ENCODE peak calls at places on chromosomes 11 and 22, in four cellular contexts. N is SK-MEL-5; X is retina; U is stimulated activated effector memory CD8-positive, alpha-beta T cell treated with anti-CD3 and anti-CD28 coated beads, Interleukin-12 subunit alpha, Interleukin-12 subunit beta, amount 100 ng/mL, for 72 hours. D is an unnamed sample.
A peak's percentile ranks its signal among the peaks of the same experiment; 100 is the strongest.

GRCh38 chr11:126698576-126698975 is 302.0 kb downstream of the KIRREL3 start:
- DNase-seq in N (no peak), X (no peak), U (no peak), D (no peak)

GRCh38 chr22:45600791-45601730 is 70.6 kb upstream of the ATXN10 start:
- DNase-seq in N (no peak), X (no peak), U (no peak), D (no peak)

GRCh38 chr11:19874241-19874640 is 161.6 kb downstream of the NAV2 start:
- DNase-seq in N (no peak), X (no peak), U (no peak), D (no peak)

GRCh38 chr11:100890779-100891178 is 203.7 kb downstream of the ARHGAP42 start:
- DNase-seq in N (no peak), X (no peak), U (no peak), D (no peak)

GRCh38 chr22:38083931-38084631 is at the start of gene SLC16A8:
- DNase-seq in N (peak; percentile 44), X (peak; percentile 39), U (no peak), D (no peak)

GRCh38 chr22:37428649-37429586 is 1.6 kb upstream of the ELFN2 start:
- DNase-seq in N (peak; percentile 73), X (peak; percentile 80), U (peak; percentile 79), D (peak; percentile 77)

GRCh38 chr11:70587095-70587389 is 188.7 kb downstream of the CTTN start:
- DNase-seq in N (no peak), X (no peak), U (no peak), D (no peak)

GRCh38 chr22:11253000-11253511 is 4274.9 kb upstream of the OR11H1 start:
- DNase-seq in N (no peak), X (peak; percentile 0), U (no peak), D (peak; percentile 10)

GRCh38 chr11:69001301-69002081 is 11.6 kb downstream of the MRGPRF start:
- DNase-seq in N (no peak), X (no peak), U (no peak), D (no peak)

GRCh38 chr11:125327494-125328130 is 163.1 kb downstream of the PKNOX2 start:
- DNase-seq in N (no peak), X (no peak), U (no peak), D (no peak)

GRCh38 chr22:46083383-46084350 is 66.7 kb upstream of the PPARA start:
- DNase-seq in N (no peak), X (no peak), U (no peak), D (no peak)

GRCh38 chr22:47012589-47013365 is 250.3 kb downstream of the TBC1D22A start:
- DNase-seq in N (no peak), X (no peak), U (no peak), D (no peak)

GRCh38 chr11:82864268-82864667 is 36.0 kb downstream of the PRCP start:
- DNase-seq in N (peak; percentile 92), X (peak; percentile 47), U (no peak), D (peak; percentile 53)

GRCh38 chr22:42316988-42317387 is 46.5 kb upstream of the TCF20 start:
- DNase-seq in N (no peak), X (no peak), U (peak; percentile 72), D (no peak)

GRCh38 chr11:2791521-2792375 is 92.0 kb upstream of the KCNQ1OT1 start:
- DNase-seq in N (no peak), X (peak; percentile 65), U (no peak), D (peak; percentile 18)